ENCODE peak calls at places on chromosomes 4 and X, in four cellular contexts. One of them, this sample, is unnamed.
A peak's percentile ranks its signal among the peaks of the same experiment; 100 is the strongest.

GRCh38 chr4:109631709-109632108 is 71.5 kb downstream of the CASP6 start:
- DNase-seq in T follicular helper cell: no peak
- DNase-seq in NCI-H345: peak; percentile 31
- DNase-seq in stimulated activated CD8-positive, alpha-beta memory T cell treated with anti-CD3 and anti-CD28 coated beads, Interleukin-2, amount 100 ng/mL, for 48 hours: no peak
- DNase-seq in this sample: peak; percentile 65

GRCh38 chr4:37665347-37666009 is 20.7 kb downstream of the RELL1 start:
- DNase-seq in NCI-H345: no peak
- DNase-seq in stimulated activated CD8-positive, alpha-beta memory T cell treated with anti-CD3 and anti-CD28 coated beads, Interleukin-2, amount 100 ng/mL, for 48 hours: no peak
- DNase-seq in T follicular helper cell: no peak
- DNase-seq in this sample: no peak

GRCh38 chrX:153057281-153057680 is 1.0 kb downstream of the PNMA3 start:
- DNase-seq in NCI-H345: peak; percentile 31
- DNase-seq in stimulated activated CD8-positive, alpha-beta memory T cell treated with anti-CD3 and anti-CD28 coated beads, Interleukin-2, amount 100 ng/mL, for 48 hours: no peak
- DNase-seq in T follicular helper cell: no peak
- DNase-seq in this sample: no peak

GRCh38 chrX:139203681-139204575 is 326.6 kb upstream of the F9 start:
- DNase-seq in T follicular helper cell: no peak
- DNase-seq in stimulated activated CD8-positive, alpha-beta memory T cell treated with anti-CD3 and anti-CD28 coated beads, Interleukin-2, amount 100 ng/mL, for 48 hours: no peak
- DNase-seq in NCI-H345: no peak
- DNase-seq in this sample: no peak

GRCh38 chr4:62548108-62548524 is 1348.0 kb downstream of the ADGRL3 start:
- DNase-seq in stimulated activated CD8-positive, alpha-beta memory T cell treated with anti-CD3 and anti-CD28 coated beads, Interleukin-2, amount 100 ng/mL, for 48 hours: no peak
- DNase-seq in NCI-H345: no peak
- DNase-seq in T follicular helper cell: no peak
- DNase-seq in this sample: no peak

GRCh38 chr4:3519468-3520264 is 12.6 kb downstream of the LRPAP1 start:
- DNase-seq in NCI-H345: no peak
- DNase-seq in stimulated activated CD8-positive, alpha-beta memory T cell treated with anti-CD3 and anti-CD28 coated beads, Interleukin-2, amount 100 ng/mL, for 48 hours: no peak
- DNase-seq in T follicular helper cell: no peak
- DNase-seq in this sample: no peak

GRCh38 chrX:97743014-97743413 is 859.3 kb downstream of the RPA4 start:
- DNase-seq in NCI-H345: no peak
- DNase-seq in T follicular helper cell: no peak
- DNase-seq in stimulated activated CD8-positive, alpha-beta memory T cell treated with anti-CD3 and anti-CD28 coated beads, Interleukin-2, amount 100 ng/mL, for 48 hours: peak; percentile 7
- DNase-seq in this sample: no peak

GRCh38 chrX:21756785-21757529 is 959 bp downstream of the SMPX start:
- DNase-seq in stimulated activated CD8-positive, alpha-beta memory T cell treated with anti-CD3 and anti-CD28 coated beads, Interleukin-2, amount 100 ng/mL, for 48 hours: no peak
- DNase-seq in T follicular helper cell: no peak
- DNase-seq in NCI-H345: no peak
- DNase-seq in this sample: no peak

This sample was measured in NCI-H748 treated with DMSO at 0.1 percent for 48 hours.